ENCODE peak calls at places on chromosomes 2 and 18, in seven cellular contexts. P is NCI-H748 treated with DMSO at 0.1 percent for 48 hours, D is hepatocyte, C is left ventricle myocardium superior, U is heart right ventricle, Y is osteocyte, Z is Ammon's horn. M is an unnamed sample.

GRCh38 chr2:18788590-18788989 is 199.2 kb upstream of the NT5C1B start:
- DNase-seq in P (no peak), D (peak; percentile 26), C (peak; percentile 45), U (peak; percentile 34), Y (peak; percentile 88), Z (no peak), M (no peak)

GRCh38 chr2:136135462-136135861 is 17.5 kb upstream of the CXCR4 start:
- DNase-seq in P (no peak), D (no peak), C (no peak), U (no peak), Y (no peak), Z (no peak), M (no peak)

GRCh38 chr18:79585395-79586370 is 93.9 kb upstream of the CTDP1 start:
- DNase-seq in P (no peak), D (no peak), C (peak; percentile 27), U (no peak), Y (no peak), Z (no peak), M (no peak)

GRCh38 chr2:7379799-7380198 is 462.6 kb downstream of the RNF144A start:
- DNase-seq in P (no peak), D (no peak), C (no peak), U (no peak), Y (no peak), Z (no peak), M (no peak)

GRCh38 chr2:116680537-116680936 is 1134.0 kb upstream of the DDX18 start:
- DNase-seq in P (no peak), D (no peak), C (no peak), U (no peak), Y (no peak), Z (no peak), M (no peak)

GRCh38 chr2:54454922-54455583 is 1.1 kb upstream of the SPTBN1 start:
- DNase-seq in P (no peak), D (peak; percentile 26), C (peak; percentile 41), U (no peak), Y (no peak), Z (peak; percentile 41), M (no peak)

GRCh38 chr2:207156451-207157161 is 9.1 kb downstream of the KLF7 start:
- DNase-seq in P (no peak), D (no peak), C (no peak), U (no peak), Y (no peak), Z (no peak), M (no peak)

GRCh38 chr2:3299130-3299529 is 78.5 kb downstream of the EIPR1 start:
- DNase-seq in P (no peak), D (no peak), C (no peak), U (no peak), Y (no peak), Z (no peak), M (no peak)

GRCh38 chr18:77223653-77224052 is 26.0 kb upstream of the GALR1 start:
- DNase-seq in P (no peak), D (no peak), C (no peak), U (no peak), Y (no peak), Z (no peak), M (no peak)

GRCh38 chr2:89819809-89820208 is 1128.3 kb downstream of the RPIA start:
- DNase-seq in P (no peak), D (no peak), C (no peak), U (no peak), Y (no peak), Z (no peak), M (no peak)

GRCh38 chr18:46867471-46868170 is 49.7 kb downstream of the PIAS2 start:
- DNase-seq in P (no peak), D (no peak), C (no peak), U (no peak), Y (no peak), Z (no peak), M (no peak)

GRCh38 chr2:199851886-199852285 is 894 bp upstream of the FTCDNL1 start:
- DNase-seq in P (peak; percentile 20), D (no peak), C (no peak), U (no peak), Y (no peak), Z (peak; percentile 26), M (no peak)

GRCh38 chr2:133197156-133197555 is 371.1 kb downstream of the NCKAP5 start:
- DNase-seq in P (no peak), D (no peak), C (no peak), U (no peak), Y (no peak), Z (no peak), M (no peak)